ENCODE peak calls at places on chromosomes 1 and 21, in six cellular contexts. C is SK-N-SH, V is H1, A is GM12878, X is HepG2, O is K562. B is an unnamed sample.

GRCh38 chr21:43930848-43931384 is 65.9 kb downstream of the AGPAT3 start:
- DNase-seq in C (no peak), V (no peak), A (no peak), X (no peak), O (no peak), B (no peak)

GRCh38 chr1:39842030-39842678 is 41.1 kb downstream of the TRIT1 start:
- DNase-seq in C (no peak), V (no peak), A (no peak), X (no peak), O (no peak), B (no peak)

GRCh38 chr1:92968138-92969032 is 7.1 kb upstream of the DIPK1A start:
- DNase-seq in C (peak), V (no peak), A (no peak), X (peak), O (peak), B (no peak)

GRCh38 chr1:11707621-11708276 is 16.2 kb downstream of the DRAXIN start:
- DNase-seq in C (peak), V (no peak), A (no peak), X (peak), O (peak), B (no peak)

GRCh38 chr1:54575161-54575560 is 27.1 kb downstream of the ACOT11 start:
- DNase-seq in C (no peak), V (no peak), A (no peak), X (peak), O (peak), B (no peak)

GRCh38 chr1:31625561-31626272 is 8.2 kb downstream of the HCRTR1 start:
- DNase-seq in C (no peak), V (no peak), A (no peak), X (no peak), O (no peak), B (no peak)

GRCh38 chr1:156416993-156417699 is 48.1 kb downstream of the RHBG start:
- DNase-seq in C (no peak), V (no peak), A (no peak), X (no peak), O (no peak), B (no peak)

GRCh38 chr1:33255347-33256311 is 663 bp upstream of the ZNF362 start:
- DNase-seq in C (peak), V (peak), A (peak), X (peak), O (no peak), B (no peak)

GRCh38 chr1:67313934-67314671 is 6.4 kb downstream of the IL12RB2 start:
- DNase-seq in C (no peak), V (no peak), A (no peak), X (no peak), O (no peak), B (no peak)

GRCh38 chr1:206814716-206815341 is 42.5 kb upstream of the IL10 start:
- DNase-seq in C (peak), V (no peak), A (no peak), X (no peak), O (peak), B (no peak)

GRCh38 chr1:206821493-206821892 is 43.9 kb upstream of the IL20 start:
- DNase-seq in C (no peak), V (no peak), A (no peak), X (no peak), O (no peak), B (no peak)

GRCh38 chr1:206812456-206812855 is 40.2 kb upstream of the IL10 start:
- DNase-seq in C (no peak), V (no peak), A (no peak), X (no peak), O (no peak), B (no peak)

GRCh38 chr1:206816390-206817287 is 44.3 kb upstream of the IL10 start:
- DNase-seq in C (no peak), V (no peak), A (peak), X (no peak), O (peak), B (no peak)
- TF ChIP-seq GABPA in C (no peak), V (no peak), A (no peak), X (no peak), O (peak), B (no peak)

GRCh38 chr1:206010101-206010500 is 6.9 kb upstream of the RAB7B start:
- DNase-seq in C (no peak), V (no peak), A (no peak), X (no peak), O (no peak), B (no peak)
- H3K27ac ChIP-seq in C (no peak), V (no peak), A (no peak), X (no peak), O (no peak), B (no peak)

GRCh38 chr1:162230096-162230495 is 146.6 kb downstream of the SPATA46 start:
- DNase-seq in C (no peak), V (peak), A (no peak), X (no peak), O (no peak), B (no peak)
- TF ChIP-seq CTCF in C (no peak), V (peak), A (no peak), X (peak), O (no peak), B (no peak)

GRCh38 chr1:36650200-36651065 is 167.7 kb upstream of the CSF3R start:
- DNase-seq in C (peak), V (peak), A (no peak), X (peak), O (peak), B (peak)
- TF ChIP-seq GABPA in C (no peak), V (no peak), A (no peak), X (no peak), O (no peak), B (no peak)

GRCh38 chr1:55694297-55694696 is 479.1 kb upstream of the USP24 start:
- DNase-seq in C (peak), V (no peak), A (no peak), X (no peak), O (no peak), B (no peak)

GRCh38 chr1:55696891-55697290 is 481.7 kb upstream of the USP24 start:
- DNase-seq in C (no peak), V (no peak), A (no peak), X (no peak), O (no peak), B (no peak)

GRCh38 chr1:55695151-55695550 is 480.0 kb upstream of the USP24 start:
- DNase-seq in C (no peak), V (no peak), A (no peak), X (no peak), O (no peak), B (no peak)

GRCh38 chr1:55696181-55696580 is 481.0 kb upstream of the USP24 start:
- DNase-seq in C (no peak), V (no peak), A (no peak), X (no peak), O (no peak), B (no peak)

GRCh38 chr1:55695553-55695952 is 480.4 kb upstream of the USP24 start:
- DNase-seq in C (no peak), V (no peak), A (no peak), X (no peak), O (no peak), B (no peak)
- H3K27ac ChIP-seq in C (peak), V (no peak), A (no peak), X (no peak), O (no peak), B (no peak)

GRCh38 chr1:233675893-233676292 is 62.0 kb downstream of the KCNK1 start:
- DNase-seq in C (no peak), V (no peak), A (peak), X (no peak), O (peak), B (no peak)
- TF ChIP-seq CTCF in C (no peak), V (peak), A (peak), X (no peak), O (peak), B (no peak)

GRCh38 chr1:153939476-153939875 is 7.0 kb downstream of the DENND4B start:
- DNase-seq in C (peak), V (no peak), A (no peak), X (no peak), O (no peak), B (no peak)

GRCh38 chr1:153942766-153943549 is 3.6 kb downstream of the DENND4B start:
- DNase-seq in C (peak), V (no peak), A (no peak), X (no peak), O (no peak), B (no peak)

GRCh38 chr1:153941826-153942725 is 4.4 kb downstream of the DENND4B start:
- DNase-seq in C (peak), V (no peak), A (no peak), X (no peak), O (no peak), B (no peak)

GRCh38 chr1:153938996-153939395 is 7.5 kb downstream of the DENND4B start:
- DNase-seq in C (peak), V (no peak), A (no peak), X (no peak), O (no peak), B (no peak)

DNA sequence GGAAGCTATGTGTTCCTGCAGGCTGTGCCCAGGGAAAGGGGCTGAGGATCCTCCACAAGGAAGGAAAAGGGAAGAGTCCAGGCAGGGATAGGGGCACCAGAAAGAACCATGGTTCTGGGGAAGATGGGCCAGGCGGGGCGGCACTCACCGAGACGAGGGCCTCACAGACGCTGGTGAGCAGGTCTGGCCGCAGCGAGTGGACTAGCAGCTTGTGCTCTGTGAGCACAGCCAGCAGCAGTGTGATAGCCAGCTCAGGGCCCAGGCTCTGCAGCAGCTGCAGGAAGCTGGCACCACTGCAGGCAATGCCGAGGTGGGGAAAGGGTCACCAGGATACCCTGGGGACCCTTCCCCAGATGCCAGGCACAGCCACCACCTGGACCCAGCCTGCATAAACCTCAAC is 5.8 kb downstream of the DENND4B start:
- DNase-seq in C (peak), V (no peak), A (no peak), X (no peak), O (no peak), B (no peak)
- TF ChIP-seq GABPA in C (no peak), V (no peak), A (no peak), X (no peak), O (no peak), B (no peak)